ENCODE peak calls at places on chromosome 18, in ten cellular contexts. N is RWPE2; F is body of pancreas; T is adrenal gland; Q is MM.1S; P is sigmoid colon; U is heart left ventricle; C is CD4-positive, CD25-positive, alpha-beta regulatory T cell; E is naive thymus-derived CD4-positive, alpha-beta T cell; R is cardiac muscle cell. H is an unnamed sample.

GRCh38 chr18:497688-498087 is 2.8 kb downstream of the COLEC12 start:
- DNase-seq in N (no peak), F (no peak), T (no peak), Q (no peak), P (no peak), U (no peak), C (no peak), E (no peak), R (no peak), H (no peak)

GRCh38 chr18:44723366-44723765 is 42.7 kb downstream of the SETBP1 start:
- DNase-seq in N (no peak), F (no peak), T (no peak), Q (no peak), P (no peak), U (no peak), C (no peak), E (no peak), R (no peak), H (no peak)

GRCh38 chr18:6056171-6056932 is 161.0 kb upstream of the TMEM200C start:
- DNase-seq in N (no peak), F (no peak), T (no peak), Q (no peak), P (no peak), U (no peak), C (no peak), E (no peak), R (peak), H (no peak)

GRCh38 chr18:35328868-35329267 is 15.4 kb downstream of the ZNF24 start:
- DNase-seq in N (no peak), F (no peak), T (no peak), Q (no peak), P (no peak), U (no peak), C (no peak), E (no peak), R (no peak), H (no peak)

GRCh38 chr18:212780-213179 is 54.4 kb downstream of the USP14 start:
- DNase-seq in N (no peak), F (no peak), T (no peak), Q (no peak), P (no peak), U (no peak), C (no peak), E (no peak), R (peak), H (no peak)

GRCh38 chr18:5294113-5294617 is 1.4 kb downstream of the ZBTB14 start:
- DNase-seq in N (no peak), F (peak), T (peak), Q (no peak), P (peak), U (no peak), C (no peak), E (peak), R (peak), H (no peak)

GRCh38 chr18:36419913-36420531 is 122.5 kb downstream of the FHOD3 start:
- DNase-seq in N (no peak), F (no peak), T (peak), Q (peak), P (no peak), U (no peak), C (no peak), E (no peak), R (no peak), H (no peak)

GRCh38 chr18:79458131-79458838 is 62.6 kb downstream of the NFATC1 start:
- DNase-seq in N (no peak), F (peak), T (peak), Q (no peak), P (peak), U (peak), C (no peak), E (no peak), R (peak), H (no peak)

GRCh38 chr18:49168970-49169619 is 218.3 kb upstream of the SMAD7 start:
- DNase-seq in N (no peak), F (peak), T (no peak), Q (peak), P (no peak), U (no peak), C (no peak), E (no peak), R (no peak), H (no peak)

GRCh38 chr18:5421981-5422380 is 121.8 kb downstream of the EPB41L3 start:
- DNase-seq in N (no peak), F (no peak), T (no peak), Q (no peak), P (no peak), U (no peak), C (no peak), E (no peak), R (no peak), H (no peak)

GRCh38 chr18:34866739-34867138 is 156.6 kb downstream of the DTNA start:
- DNase-seq in N (no peak), F (no peak), T (no peak), Q (no peak), P (no peak), U (no peak), C (no peak), E (no peak), R (peak), H (no peak)

DNA sequence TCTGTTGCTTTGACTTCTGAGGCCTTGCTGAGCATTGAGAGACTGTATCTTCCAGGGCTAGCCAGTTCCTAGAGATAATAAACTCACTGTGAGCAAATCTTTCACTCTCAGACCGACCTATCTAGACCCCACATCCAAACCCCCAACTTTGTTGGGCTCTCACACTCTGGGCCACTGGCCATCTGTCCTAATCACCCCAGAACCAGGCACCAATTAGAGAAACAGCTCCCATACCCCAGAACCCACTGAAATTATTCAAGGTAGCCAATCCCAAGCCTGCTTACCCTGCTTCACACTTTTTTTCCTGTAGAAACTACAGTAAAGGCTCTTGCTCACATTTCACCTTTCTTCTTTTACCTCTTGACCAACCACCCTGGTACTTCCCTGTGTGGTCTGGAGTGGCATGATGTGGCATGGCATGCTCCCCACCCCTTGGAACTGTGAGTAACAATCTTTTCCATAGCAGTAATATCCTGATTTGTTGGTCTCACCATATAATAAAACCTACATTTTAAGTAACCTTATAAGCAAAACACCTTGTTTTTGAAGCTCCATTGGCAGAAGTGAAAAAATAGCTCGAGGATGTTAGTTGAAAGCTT is 55.2 kb downstream of the ANKRD12 start:
- DNase-seq in N (no peak), F (no peak), T (no peak), Q (no peak), P (no peak), U (no peak), C (no peak), E (no peak), R (no peak), H (no peak)
- H3K4me3 ChIP-seq in N (no peak), F (no peak), T (no peak), Q (no peak), P (no peak), U (no peak), C (no peak), E (no peak), R (no peak), H (no peak)

GRCh38 chr18:23721711-23722479 is 32.6 kb downstream of the LAMA3 start:
- DNase-seq in N (no peak), F (no peak), T (no peak), Q (no peak), P (no peak), U (no peak), C (no peak), E (no peak), R (peak), H (no peak)
- H3K27ac ChIP-seq in N (peak), F (no peak), T (no peak), Q (no peak), P (peak), U (no peak), C (no peak), E (no peak), R (no peak), H (no peak)

GRCh38 chr18:13380671-13381070 is 162.1 kb downstream of the LDLRAD4 start:
- DNase-seq in N (no peak), F (no peak), T (no peak), Q (no peak), P (no peak), U (no peak), C (no peak), E (no peak), R (no peak), H (no peak)

GRCh38 chr18:13381331-13381730 is 162.8 kb downstream of the LDLRAD4 start:
- DNase-seq in N (no peak), F (no peak), T (no peak), Q (no peak), P (peak), U (no peak), C (no peak), E (no peak), R (no peak), H (no peak)

GRCh38 chr18:13382990-13383821 is 164.6 kb downstream of the LDLRAD4 start:
- DNase-seq in N (no peak), F (no peak), T (no peak), Q (no peak), P (peak), U (no peak), C (no peak), E (no peak), R (no peak), H (no peak)

GRCh38 chr18:13381907-13382682 is 163.5 kb downstream of the LDLRAD4 start:
- DNase-seq in N (no peak), F (peak), T (peak), Q (peak), P (peak), U (peak), C (peak), E (peak), R (peak), H (no peak)

DNA sequence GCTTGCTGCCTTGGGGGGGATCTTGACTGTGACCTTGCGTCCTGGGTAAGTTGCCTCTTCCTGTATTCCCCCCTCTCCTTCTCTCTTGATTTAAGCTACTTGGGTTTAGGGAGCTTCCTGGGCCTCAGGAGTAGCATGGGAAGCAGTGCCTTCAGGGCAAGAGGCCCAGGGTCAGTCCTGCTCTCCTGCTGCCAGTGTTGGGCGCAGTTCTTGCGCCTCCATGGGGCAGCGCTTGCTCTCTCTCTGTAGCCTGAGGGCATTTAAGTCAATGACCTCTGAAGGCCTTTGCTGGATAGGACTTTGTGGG is 164.1 kb downstream of the LDLRAD4 start:
- DNase-seq in N (no peak), F (no peak), T (no peak), Q (no peak), P (no peak), U (no peak), C (no peak), E (no peak), R (no peak), H (no peak)
- H3K4me3 ChIP-seq in N (no peak), F (no peak), T (no peak), Q (no peak), P (no peak), U (no peak), C (peak), E (peak), R (no peak), H (no peak)

DNA sequence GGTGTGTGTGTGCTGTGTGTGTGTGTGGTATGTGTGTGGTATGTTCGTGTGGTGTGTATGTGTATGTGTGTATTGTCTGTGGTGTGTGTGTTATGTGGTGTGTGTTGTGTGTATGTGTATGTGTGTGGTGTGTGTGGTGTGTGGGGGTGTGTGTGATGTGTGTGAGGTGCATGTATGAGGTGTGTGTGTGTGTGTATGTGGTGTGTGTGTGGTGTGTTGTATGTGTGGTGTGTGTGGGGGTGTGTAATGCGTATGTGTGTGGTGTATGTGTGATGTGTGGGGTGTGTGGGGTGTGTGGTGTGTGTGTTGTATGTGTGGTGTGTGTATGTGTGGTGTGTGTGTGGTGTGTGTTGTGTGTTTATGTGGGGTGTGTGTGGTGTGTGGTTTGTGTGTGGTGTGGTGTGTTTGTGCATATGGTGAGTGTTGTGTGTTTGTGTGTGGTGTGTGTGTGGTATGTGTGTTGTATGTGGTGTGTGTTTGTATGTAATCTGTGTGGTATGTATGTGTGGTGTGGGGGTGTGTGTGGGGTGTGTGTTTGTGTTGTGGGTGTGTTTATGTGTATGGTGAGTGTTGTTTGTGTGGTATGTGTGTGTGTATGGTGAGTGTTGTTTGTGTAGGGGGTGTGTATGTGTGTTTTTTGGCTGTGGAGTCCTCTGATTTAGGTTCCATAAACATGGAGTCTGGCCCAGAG is 116.1 kb downstream of the ALPK2 start:
- DNase-seq in N (no peak), F (no peak), T (no peak), Q (no peak), P (no peak), U (no peak), C (no peak), E (no peak), R (no peak), H (no peak)
- H3K27ac ChIP-seq in N (no peak), F (no peak), T (no peak), Q (no peak), P (no peak), U (no peak), C (no peak), E (no peak), R (peak), H (peak)

GRCh38 chr18:7568426-7568825 is 1.3 kb downstream of the PTPRM start:
- DNase-seq in N (peak), F (peak), T (peak), Q (no peak), P (peak), U (peak), C (no peak), E (no peak), R (peak), H (no peak)

GRCh38 chr18:7566587-7567486 is at the start of gene PTPRM:
- DNase-seq in N (peak), F (peak), T (peak), Q (peak), P (peak), U (peak), C (peak), E (no peak), R (peak), H (no peak)

GRCh38 chr18:7565677-7566076 is 1.4 kb upstream of the PTPRM start:
- DNase-seq in N (no peak), F (no peak), T (no peak), Q (no peak), P (no peak), U (no peak), C (no peak), E (no peak), R (no peak), H (no peak)

GRCh38 chr18:7566244-7566586 is 901 bp upstream of the PTPRM start:
- DNase-seq in N (no peak), F (no peak), T (no peak), Q (no peak), P (no peak), U (no peak), C (no peak), E (no peak), R (no peak), H (no peak)

GRCh38 chr18:7567487-7568425 is 640 bp downstream of the PTPRM start:
- DNase-seq in N (peak), F (peak), T (peak), Q (peak), P (peak), U (peak), C (no peak), E (no peak), R (peak), H (no peak)
- H3K4me3 ChIP-seq in N (peak), F (peak), T (peak), Q (peak), P (peak), U (peak), C (no peak), E (no peak), R (peak), H (peak)